ENCODE peak calls at places on chromosomes 1 and 21, in ten cellular contexts. B is posterior cingulate gyrus; P is substantia nigra; Y is stomach; L is spleen; J is Kasumi-1; W is Daoy; V is glutamatergic neuron; K is CD4-positive, alpha-beta memory T cell; E is G401. G is an unnamed sample.

GRCh38 chr1:156126043-156126700 is 11.7 kb downstream of the LMNA start:
- DNase-seq in B (no peak), P (peak), Y (peak), L (peak), J (peak), W (peak), V (peak), K (peak), E (no peak), G (peak)

GRCh38 chr21:42174173-42174572 is 44.8 kb upstream of the ABCG1 start:
- DNase-seq in B (no peak), P (no peak), Y (peak), L (no peak), J (no peak), W (no peak), V (peak), K (no peak), E (no peak), G (no peak)

GRCh38 chr1:204896787-204897469 is 26.3 kb downstream of the NFASC start:
- DNase-seq in B (no peak), P (no peak), Y (no peak), L (no peak), J (no peak), W (no peak), V (no peak), K (no peak), E (no peak), G (no peak)

GRCh38 chr1:115781830-115782229 is 13.3 kb upstream of the CASQ2 start:
- DNase-seq in B (no peak), P (no peak), Y (no peak), L (no peak), J (no peak), W (no peak), V (no peak), K (no peak), E (no peak), G (no peak)

GRCh38 chr1:183896466-183897026 is 91.6 kb downstream of the RGL1 start:
- DNase-seq in B (no peak), P (no peak), Y (no peak), L (no peak), J (peak), W (peak), V (no peak), K (no peak), E (no peak), G (no peak)

GRCh38 chr1:55337801-55338447 is 122.8 kb upstream of the USP24 start:
- DNase-seq in B (no peak), P (no peak), Y (no peak), L (no peak), J (peak), W (peak), V (no peak), K (no peak), E (peak), G (no peak)

GRCh38 chr1:174982971-174983689 is 16.6 kb upstream of the CACYBP start:
- DNase-seq in B (no peak), P (peak), Y (no peak), L (no peak), J (peak), W (peak), V (no peak), K (peak), E (peak), G (no peak)

GRCh38 chr21:26115899-26116298 is 54.7 kb downstream of the APP start:
- DNase-seq in B (no peak), P (no peak), Y (no peak), L (no peak), J (no peak), W (no peak), V (no peak), K (no peak), E (peak), G (no peak)

GRCh38 chr21:15293251-15293650 is 228.5 kb upstream of the NRIP1 start:
- DNase-seq in B (no peak), P (no peak), Y (no peak), L (no peak), J (no peak), W (peak), V (no peak), K (no peak), E (no peak), G (no peak)

GRCh38 chr1:160432371-160432786 is 32.0 kb downstream of the VANGL2 start:
- DNase-seq in B (no peak), P (no peak), Y (no peak), L (no peak), J (no peak), W (no peak), V (no peak), K (no peak), E (no peak), G (no peak)

GRCh38 chr1:231519166-231519565 is 9.3 kb upstream of the TSNAX start:
- DNase-seq in B (no peak), P (no peak), Y (no peak), L (no peak), J (no peak), W (no peak), V (no peak), K (no peak), E (no peak), G (no peak)

GRCh38 chr1:219159946-219160645 is 13.6 kb upstream of the LYPLAL1 start:
- DNase-seq in B (no peak), P (peak), Y (no peak), L (no peak), J (no peak), W (peak), V (no peak), K (no peak), E (no peak), G (no peak)

GRCh38 chr1:22341791-22342605 is 109.7 kb upstream of the ZBTB40 start:
- DNase-seq in B (no peak), P (no peak), Y (no peak), L (peak), J (no peak), W (peak), V (no peak), K (no peak), E (peak), G (no peak)

GRCh38 chr1:151815716-151816327 is 10.6 kb upstream of the LINGO4 start:
- DNase-seq in B (no peak), P (peak), Y (no peak), L (peak), J (no peak), W (no peak), V (no peak), K (peak), E (peak), G (no peak)

GRCh38 chr1:205324781-205325180 is 3.2 kb upstream of the NUAK2 start:
- DNase-seq in B (no peak), P (no peak), Y (no peak), L (no peak), J (no peak), W (peak), V (no peak), K (no peak), E (no peak), G (no peak)

GRCh38 chr1:193850745-193851144 is 664.3 kb upstream of the B3GALT2 start:
- DNase-seq in B (no peak), P (no peak), Y (no peak), L (no peak), J (no peak), W (no peak), V (no peak), K (no peak), E (no peak), G (no peak)

GRCh38 chr1:36400514-36400824 is 2.8 kb upstream of the LSM10 start:
- DNase-seq in B (no peak), P (no peak), Y (no peak), L (no peak), J (no peak), W (no peak), V (no peak), K (no peak), E (no peak), G (peak)

GRCh38 chr1:28313710-28314510 is 14.9 kb upstream of the MED18 start:
- DNase-seq in B (no peak), P (no peak), Y (peak), L (peak), J (no peak), W (peak), V (no peak), K (no peak), E (no peak), G (peak)

GRCh38 chr1:51853360-51853759 is 25.2 kb downstream of the NRDC start:
- DNase-seq in B (no peak), P (no peak), Y (no peak), L (no peak), J (no peak), W (no peak), V (no peak), K (no peak), E (no peak), G (no peak)

GRCh38 chr1:46278807-46279206 is 24.6 kb downstream of the LRRC41 start:
- DNase-seq in B (no peak), P (peak), Y (no peak), L (no peak), J (no peak), W (peak), V (no peak), K (no peak), E (peak), G (no peak)

GRCh38 chr1:77446841-77447555 is 165.2 kb downstream of the AK5 start:
- DNase-seq in B (no peak), P (no peak), Y (no peak), L (no peak), J (no peak), W (no peak), V (no peak), K (no peak), E (no peak), G (no peak)

GRCh38 chr1:161335796-161336195 is 21.6 kb downstream of the SDHC start:
- DNase-seq in B (no peak), P (no peak), Y (no peak), L (no peak), J (no peak), W (no peak), V (no peak), K (no peak), E (no peak), G (no peak)

GRCh38 chr1:153570874-153571273 is 5.2 kb upstream of the S100A2 start:
- DNase-seq in B (no peak), P (no peak), Y (no peak), L (no peak), J (no peak), W (no peak), V (no peak), K (no peak), E (no peak), G (no peak)

GRCh38 chr21:18285379-18285778 is 40.7 kb downstream of the CHODL start:
- DNase-seq in B (no peak), P (no peak), Y (no peak), L (no peak), J (no peak), W (no peak), V (no peak), K (no peak), E (no peak), G (no peak)

GRCh38 chr1:59058681-59059441 is 238.0 kb upstream of the FGGY start:
- DNase-seq in B (no peak), P (no peak), Y (no peak), L (no peak), J (no peak), W (no peak), V (no peak), K (no peak), E (no peak), G (no peak)

GRCh38 chr1:162235261-162235780 is 141.3 kb downstream of the SPATA46 start:
- DNase-seq in B (no peak), P (peak), Y (no peak), L (no peak), J (no peak), W (no peak), V (no peak), K (no peak), E (no peak), G (peak)

GRCh38 chr1:54299037-54299436 is 99.1 kb downstream of the MRPL37 start:
- DNase-seq in B (no peak), P (peak), Y (peak), L (no peak), J (no peak), W (no peak), V (no peak), K (no peak), E (no peak), G (no peak)

GRCh38 chr1:21868482-21868881 is 56.4 kb downstream of the LDLRAD2 start:
- DNase-seq in B (no peak), P (no peak), Y (no peak), L (no peak), J (no peak), W (no peak), V (no peak), K (no peak), E (no peak), G (no peak)

GRCh38 chr1:109589679-109590078 is 29.7 kb downstream of the GNAT2 start:
- DNase-seq in B (no peak), P (no peak), Y (no peak), L (no peak), J (no peak), W (no peak), V (no peak), K (no peak), E (no peak), G (no peak)

GRCh38 chr21:35084869-35085268 is 35.8 kb upstream of the RUNX1 start:
- DNase-seq in B (no peak), P (no peak), Y (no peak), L (no peak), J (no peak), W (peak), V (no peak), K (no peak), E (no peak), G (no peak)

GRCh38 chr21:39657091-39657689 is 44.5 kb downstream of the B3GALT5 start:
- DNase-seq in B (no peak), P (no peak), Y (no peak), L (no peak), J (no peak), W (no peak), V (no peak), K (no peak), E (no peak), G (no peak)

GRCh38 chr1:2174348-2175054 is 20.1 kb downstream of the FAAP20 start:
- DNase-seq in B (peak), P (no peak), Y (peak), L (peak), J (peak), W (peak), V (peak), K (peak), E (peak), G (peak)

GRCh38 chr1:115744876-115745275 is 23.6 kb downstream of the CASQ2 start:
- DNase-seq in B (no peak), P (no peak), Y (no peak), L (no peak), J (no peak), W (no peak), V (no peak), K (no peak), E (no peak), G (no peak)

GRCh38 chr1:118360817-118361216 is 175.8 kb upstream of the SPAG17 start:
- DNase-seq in B (no peak), P (no peak), Y (no peak), L (no peak), J (no peak), W (peak), V (no peak), K (no peak), E (no peak), G (no peak)

GRCh38 chr1:37831809-37832208 is 23.8 kb upstream of the YRDC start:
- DNase-seq in B (no peak), P (no peak), Y (no peak), L (no peak), J (no peak), W (no peak), V (no peak), K (no peak), E (no peak), G (no peak)

GRCh38 chr1:79603862-79604261 is 597.3 kb upstream of the ADGRL4 start:
- DNase-seq in B (no peak), P (no peak), Y (no peak), L (no peak), J (no peak), W (no peak), V (no peak), K (no peak), E (no peak), G (no peak)

GRCh38 chr1:154999651-155000474 is 2.7 kb upstream of the ZBTB7B start:
- DNase-seq in B (no peak), P (peak), Y (peak), L (peak), J (peak), W (no peak), V (no peak), K (no peak), E (peak), G (peak)

G was measured in HL-60.